ENCODE peak calls at places on chromosomes 13 and 19, in five cellular contexts. R is A549, D is K562, O is H1, P is GM12878. C is an unnamed sample.

GRCh38 chr19:36420961-36421748 is 2.7 kb upstream of the ZFP82 start:
- DNase-seq in O (no peak), D (no peak), P (no peak), R (no peak), C (no peak)

GRCh38 chr13:76637651-76638111 is 248.5 kb downstream of the KCTD12 start:
- DNase-seq in P (no peak), D (no peak), O (no peak), R (no peak), C (no peak)

GRCh38 chr19:518292-519231 is 11.3 kb downstream of the TPGS1 start:
- DNase-seq in P (no peak), O (peak), R (no peak), D (peak), C (no peak)

GRCh38 chr13:79679334-79679733 is 198.4 kb downstream of the NDFIP2 start:
- DNase-seq in O (peak), P (no peak), R (peak), D (peak), C (peak)

GRCh38 chr13:83733293-83733692 is 149.0 kb downstream of the SLITRK1 start:
- DNase-seq in P (no peak), D (no peak), R (no peak), O (no peak), C (no peak)

GRCh38 chr19:30224689-30225606 is 147.2 kb upstream of the ZNF536 start:
- DNase-seq in P (no peak), O (no peak), D (no peak), R (peak), C (no peak)

GRCh38 chr19:32464279-32464678 is 58.7 kb downstream of the DPY19L3 start:
- DNase-seq in R (peak), D (no peak), O (no peak), P (no peak), C (no peak)

GRCh38 chr13:38147050-38147449 is 202.6 kb upstream of the UFM1 start:
- DNase-seq in O (no peak), D (no peak), P (no peak), R (no peak), C (no peak)

GRCh38 chr13:46211116-46211515 is 612 bp upstream of the LRRC63 start:
- DNase-seq in D (peak), R (peak), O (no peak), P (no peak), C (no peak)

GRCh38 chr19:900302-901111 is 7.2 kb downstream of the RNU6-9 start:
- DNase-seq in R (peak), D (peak), P (no peak), O (peak), C (no peak)

GRCh38 chr13:43981091-43981490 is 101.4 kb downstream of the LACC1 start:
- DNase-seq in O (peak), R (no peak), D (no peak), P (no peak), C (peak)

GRCh38 chr19:17654993-17655392 is 33.2 kb downstream of the UNC13A start:
- DNase-seq in P (no peak), R (peak), O (peak), D (peak), C (no peak)

GRCh38 chr13:102333320-102334181 is 68.3 kb downstream of the FGF14 start:
- DNase-seq in D (no peak), O (no peak), P (no peak), R (no peak), C (no peak)

GRCh38 chr13:75825599-75825998 is 189.5 kb downstream of the LMO7 start:
- DNase-seq in D (no peak), O (no peak), R (no peak), P (no peak), C (no peak)

GRCh38 chr13:110501188-110501587 is 60.3 kb downstream of the RAB20 start:
- DNase-seq in D (no peak), P (no peak), R (no peak), O (no peak), C (no peak)

GRCh38 chr13:44972956-44973581 is 16.2 kb downstream of the NUFIP1 start:
- DNase-seq in P (no peak), R (peak), D (peak), O (no peak), C (peak)

GRCh38 chr19:54480048-54480447 is 7.0 kb upstream of the CDC42EP5 start:
- DNase-seq in P (no peak), R (no peak), D (no peak), O (no peak), C (no peak)

GRCh38 chr13:23715762-23716235 is 145.6 kb downstream of the TNFRSF19 start:
- DNase-seq in O (peak), P (no peak), R (peak), D (peak), C (peak)

GRCh38 chr19:15432629-15433518 is 14.1 kb upstream of the AKAP8L start:
- DNase-seq in D (peak), O (peak), P (peak), R (peak), C (peak)

GRCh38 chr13:31742102-31742695 is 2.9 kb downstream of the RXFP2 start:
- DNase-seq in P (peak), R (peak), O (peak), D (peak), C (peak)

GRCh38 chr19:17686592-17687042 is 1.5 kb downstream of the UNC13A start:
- DNase-seq in P (no peak), O (peak), R (peak), D (peak), C (no peak)

GRCh38 chr13:45615501-45616101 is at the start of gene ERICH6B:
- DNase-seq in P (no peak), D (no peak), R (peak), O (peak), C (no peak)

DNA sequence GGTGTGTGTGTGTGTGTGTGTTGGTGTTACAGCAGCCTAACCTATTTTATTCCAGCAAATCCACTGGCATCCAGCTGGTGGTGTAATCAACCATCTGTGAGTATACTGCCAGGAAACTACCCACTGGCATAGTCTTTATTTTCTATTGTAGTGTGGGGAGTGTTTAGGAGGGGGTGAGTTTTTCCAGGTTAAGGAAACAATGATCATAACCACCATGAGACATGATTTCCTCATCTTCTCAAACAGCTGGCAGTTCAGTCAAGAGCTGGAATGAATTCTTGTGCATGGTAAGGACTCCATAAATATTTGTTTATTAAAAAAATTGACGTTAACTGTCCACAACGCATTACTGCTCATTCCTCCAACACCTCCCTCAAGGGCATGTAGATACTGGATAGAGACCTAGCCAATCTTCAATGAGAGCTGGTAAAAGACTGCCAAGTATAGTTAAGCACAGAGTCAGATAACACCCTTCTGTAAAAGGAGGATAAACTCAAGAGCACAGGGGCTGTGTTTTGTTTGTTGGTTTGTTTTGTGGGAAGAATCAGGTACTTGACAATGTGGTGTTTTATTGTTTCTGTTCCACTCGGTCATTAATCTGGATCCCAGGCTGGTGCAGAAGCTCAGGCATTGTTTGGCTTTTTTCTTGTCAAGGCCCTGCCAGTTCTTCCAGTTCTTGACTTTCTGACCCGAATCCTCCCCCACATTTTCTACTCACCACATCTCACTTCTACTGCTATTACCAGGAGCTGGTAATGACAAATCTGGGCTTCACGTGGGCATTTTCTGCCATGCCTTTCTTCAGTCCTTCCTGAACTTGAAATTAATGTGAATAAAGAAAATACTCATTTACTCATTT is 31.6 kb upstream of the SLC46A3 start:
- DNase-seq in R (peak), P (no peak), O (peak), D (no peak), C (no peak)
- TF ChIP-seq HDAC2 in R (no peak), P (no peak), O (no peak), D (no peak), C (no peak)

DNA sequence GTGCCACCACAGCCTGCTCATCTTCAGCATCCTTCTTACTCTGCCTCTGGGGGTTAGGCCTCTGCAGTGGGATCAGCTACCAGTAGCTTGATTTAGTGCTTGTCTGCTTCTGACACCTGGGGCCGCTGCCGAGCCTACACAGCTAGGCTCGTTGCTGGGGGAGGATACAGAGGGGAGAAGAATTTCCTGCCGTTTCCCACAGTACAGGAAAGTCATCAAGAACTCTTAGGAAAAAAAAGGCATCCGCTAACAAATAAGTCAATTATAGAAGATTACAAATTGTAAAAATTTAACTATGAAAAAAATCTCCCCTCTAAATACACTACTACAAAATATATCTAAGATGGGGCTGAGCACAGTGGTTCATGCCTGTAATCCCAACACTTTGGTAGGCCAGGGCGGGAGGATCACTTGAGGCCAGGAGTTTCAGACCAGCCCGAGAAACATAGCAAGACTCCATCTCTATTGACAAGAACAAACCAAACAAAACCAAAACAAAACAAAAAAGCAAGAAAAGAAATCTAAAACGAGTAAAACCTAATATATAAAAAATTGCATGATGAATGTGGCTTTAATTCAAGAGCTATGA is 26.7 kb downstream of the LATS2 start:
- DNase-seq in P (no peak), D (peak), R (no peak), O (no peak), C (no peak)
- TF ChIP-seq HDAC2 in P (no peak), D (no peak), R (no peak), O (no peak), C (no peak)

DNA sequence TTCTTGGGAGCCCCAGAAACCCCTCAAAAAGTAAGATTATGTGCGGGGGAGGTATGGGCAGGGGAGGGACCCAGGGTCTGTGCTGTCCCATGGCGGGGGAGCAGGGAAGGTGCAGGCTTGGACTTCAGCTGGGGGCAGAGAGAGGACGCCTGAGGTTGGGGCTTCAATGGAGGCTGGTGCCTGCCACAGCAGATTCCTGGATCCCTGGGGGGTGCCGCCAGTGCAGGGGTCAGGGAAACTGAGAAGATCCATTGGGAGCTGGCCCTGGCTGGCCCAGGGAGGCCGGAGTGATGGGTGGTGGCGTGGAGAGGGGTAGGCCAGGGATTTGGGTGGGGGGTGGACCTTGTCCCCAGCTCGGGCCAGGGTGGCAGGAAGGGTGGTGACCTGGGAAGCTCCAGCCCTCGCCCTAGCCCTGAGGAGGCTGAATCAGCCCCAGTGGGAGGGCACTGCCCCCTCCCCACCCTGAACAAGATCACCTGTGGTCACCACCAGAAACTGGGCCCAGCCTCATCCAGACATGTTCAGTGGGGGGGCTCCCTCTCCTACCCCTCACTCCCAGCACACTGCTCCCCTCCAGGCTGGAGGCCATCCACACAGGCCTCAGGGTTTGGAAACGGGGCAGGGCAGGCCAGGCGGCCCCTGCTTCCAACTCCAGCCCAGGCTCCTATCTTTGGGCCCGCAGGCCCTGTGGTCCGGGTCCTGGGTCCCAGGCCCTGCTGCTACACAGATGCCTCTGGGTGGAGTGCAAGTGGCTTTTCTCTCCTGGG is 1.4 kb downstream of the NKPD1 start:
- DNase-seq in D (no peak), R (no peak), P (no peak), O (no peak), C (no peak)
- TF ChIP-seq HDAC2 in D (no peak), R (no peak), P (no peak), O (no peak), C (no peak)

DNA sequence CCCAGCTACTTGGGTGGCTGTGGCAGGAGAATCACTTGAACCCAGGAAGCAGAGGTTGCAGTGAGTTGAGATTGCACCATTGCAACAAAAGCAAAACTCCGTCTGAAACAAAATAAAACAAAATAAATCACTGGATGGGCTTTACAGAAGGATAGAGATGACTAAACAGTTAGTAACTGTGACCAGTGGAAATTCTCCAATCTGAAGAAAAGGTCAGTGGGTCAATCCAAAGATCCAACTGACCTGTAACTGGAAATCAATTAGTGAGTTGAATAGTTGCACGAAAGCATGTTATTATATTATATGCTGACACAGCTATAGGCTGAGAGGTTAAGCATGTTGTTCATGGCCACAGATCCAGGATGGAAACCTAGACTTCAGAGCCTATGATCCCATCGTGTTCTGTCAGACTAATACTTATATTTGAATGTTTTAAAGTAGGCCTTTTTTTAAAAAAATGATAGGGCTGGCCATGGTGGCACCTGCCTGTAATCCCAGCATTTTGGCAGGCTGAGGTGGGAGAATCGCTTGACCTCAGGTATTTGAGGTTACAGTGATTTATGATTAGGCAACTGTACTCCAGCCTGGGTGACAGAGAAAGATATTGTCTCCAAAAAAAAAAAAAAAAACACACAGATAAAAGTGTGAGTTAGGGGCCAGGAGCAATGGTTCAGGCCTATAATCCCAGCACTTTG is 1.4 kb downstream of the ECH1 start:
- DNase-seq in R (no peak), D (no peak), P (no peak), O (no peak), C (no peak)
- TF ChIP-seq HDAC2 in R (no peak), D (no peak), P (no peak), O (no peak), C (no peak)

GRCh38 chr13:30718661-30719520 is 16.5 kb upstream of the ALOX5AP start:
- DNase-seq in O (no peak), R (peak), D (no peak), P (no peak), C (peak)

GRCh38 chr13:30714629-30715028 is 20.7 kb upstream of the ALOX5AP start:
- DNase-seq in O (no peak), R (no peak), D (no peak), P (no peak), C (no peak)

GRCh38 chr13:30713133-30713532 is 22.2 kb upstream of the ALOX5AP start:
- DNase-seq in O (no peak), P (no peak), D (no peak), R (peak), C (no peak)

GRCh38 chr13:30715357-30715756 is 20.0 kb upstream of the ALOX5AP start:
- DNase-seq in R (no peak), P (no peak), O (no peak), D (no peak), C (no peak)

GRCh38 chr13:30715837-30716236 is 19.5 kb upstream of the ALOX5AP start:
- DNase-seq in P (no peak), R (no peak), D (no peak), O (no peak), C (no peak)
- TF ChIP-seq HDAC2 in P (no peak), R (no peak), D (no peak), O (no peak), C (no peak)

GRCh38 chr19:2547033-2547680 is 71.2 kb downstream of the GADD45B start:
- DNase-seq in O (no peak), P (no peak), D (no peak), R (no peak), C (peak)

GRCh38 chr19:2549701-2550191 is 73.8 kb downstream of the GADD45B start:
- DNase-seq in O (no peak), P (no peak), R (no peak), D (no peak), C (no peak)

GRCh38 chr19:2546128-2547032 is 70.5 kb downstream of the GADD45B start:
- DNase-seq in R (no peak), P (no peak), D (no peak), O (peak), C (peak)

GRCh38 chr19:2548966-2549365 is 73.0 kb downstream of the GADD45B start:
- DNase-seq in R (no peak), P (no peak), D (no peak), O (no peak), C (no peak)

GRCh38 chr19:2547721-2548120 is 71.8 kb downstream of the GADD45B start:
- DNase-seq in R (no peak), O (no peak), D (no peak), P (no peak), C (no peak)
- TF ChIP-seq HDAC2 in R (no peak), O (no peak), D (no peak), P (no peak), C (no peak)

GRCh38 chr19:33736158-33736557 is 60.5 kb upstream of the KCTD15 start:
- DNase-seq in R (no peak), O (no peak), P (no peak), D (no peak), C (no peak)

GRCh38 chr19:33745297-33745696 is 51.4 kb upstream of the KCTD15 start:
- DNase-seq in P (no peak), O (no peak), R (no peak), D (no peak), C (no peak)

GRCh38 chr19:33736787-33737186 is 59.9 kb upstream of the KCTD15 start:
- DNase-seq in D (no peak), O (no peak), R (no peak), P (no peak), C (no peak)

GRCh38 chr19:33737704-33738103 is 59.0 kb upstream of the KCTD15 start:
- DNase-seq in P (no peak), R (no peak), O (no peak), D (no peak), C (no peak)

GRCh38 chr19:33740811-33741396 is 55.8 kb upstream of the KCTD15 start:
- DNase-seq in D (peak), R (peak), P (no peak), O (peak), C (peak)
- TF ChIP-seq HDAC2 in D (no peak), R (no peak), P (no peak), O (no peak), C (peak)

C was measured in HepG2.